ENCODE peak calls at places on chromosomes 4 and X, in eight cellular contexts. Y is K562; B is lower lobe of right lung; O is thoracic aorta; Z is Peyer's patch; F is CD8-positive, alpha-beta memory T cell; X is suprapubic skin; J is CD8-positive, alpha-beta T cell. K is an unnamed sample.

GRCh38 chrX:1554469-1555210 is 17.7 kb upstream of the P2RY8 start:
- DNase-seq in Y (no peak), B (no peak), O (no peak), Z (no peak), F (peak; percentile 82), X (peak; percentile 31), J (peak; percentile 69), K (peak; percentile 80)

GRCh38 chr4:152342293-152342692 is 193.6 kb downstream of the FBXW7 start:
- DNase-seq in Y (no peak), B (no peak), O (no peak), Z (no peak), F (no peak), X (no peak), J (no peak), K (no peak)

GRCh38 chr4:890036-890695 is 42.0 kb downstream of the GAK start:
- DNase-seq in Y (no peak), B (no peak), O (no peak), Z (no peak), F (no peak), X (no peak), J (no peak), K (no peak)

GRCh38 chr4:45147866-45148265 is 421.5 kb upstream of the GNPDA2 start:
- DNase-seq in Y (no peak), B (no peak), O (no peak), Z (no peak), F (no peak), X (no peak), J (no peak), K (no peak)

GRCh38 chrX:86946569-86946968 is 571.0 kb upstream of the KLHL4 start:
- DNase-seq in Y (peak; percentile 7), B (no peak), O (no peak), Z (no peak), F (no peak), X (no peak), J (no peak), K (no peak)

GRCh38 chrX:25020391-25021131 is 4.8 kb upstream of the ARX start:
- DNase-seq in Y (peak; percentile 78), B (no peak), O (no peak), Z (no peak), F (peak; percentile 18), X (no peak), J (peak; percentile 9), K (no peak)

GRCh38 chrX:3346436-3347329 is at the start of gene MXRA5:
- DNase-seq in Y (no peak), B (no peak), O (no peak), Z (no peak), F (no peak), X (no peak), J (no peak), K (no peak)

GRCh38 chr4:71732066-71732465 is 51.8 kb downstream of the GC start:
- DNase-seq in Y (no peak), B (no peak), O (no peak), Z (no peak), F (no peak), X (no peak), J (no peak), K (no peak)

GRCh38 chr4:110917835-110918234 is 295.0 kb upstream of the PITX2 start:
- DNase-seq in Y (no peak), B (no peak), O (no peak), Z (no peak), F (no peak), X (no peak), J (no peak), K (no peak)

GRCh38 chrX:53686151-53686885 is at the start of gene HUWE1:
- DNase-seq in Y (peak; percentile 72), B (peak; percentile 82), O (peak; percentile 8), Z (peak; percentile 78), F (peak; percentile 72), X (peak; percentile 88), J (peak; percentile 71), K (peak; percentile 72)

GRCh38 chr4:129821963-129822362 is 726.0 kb downstream of the C4orf33 start:
- DNase-seq in Y (no peak), B (no peak), O (no peak), Z (no peak), F (no peak), X (no peak), J (no peak), K (no peak)

GRCh38 chrX:56766554-56767412 is 37.7 kb downstream of the NBDY start:
- DNase-seq in Y (no peak), B (no peak), O (no peak), Z (no peak), F (no peak), X (no peak), J (no peak), K (no peak)

GRCh38 chrX:41108007-41108683 is 22.9 kb downstream of the USP9X start:
- DNase-seq in Y (no peak), B (no peak), O (no peak), Z (no peak), F (no peak), X (no peak), J (no peak), K (no peak)

GRCh38 chrX:9847071-9847470 is 60.8 kb downstream of the SHROOM2 start:
- DNase-seq in Y (no peak), B (no peak), O (no peak), Z (no peak), F (no peak), X (no peak), J (no peak), K (no peak)

GRCh38 chrX:69088171-69088938 is 76.9 kb downstream of the PJA1 start:
- DNase-seq in Y (no peak), B (no peak), O (no peak), Z (no peak), F (no peak), X (no peak), J (no peak), K (no peak)

DNA sequence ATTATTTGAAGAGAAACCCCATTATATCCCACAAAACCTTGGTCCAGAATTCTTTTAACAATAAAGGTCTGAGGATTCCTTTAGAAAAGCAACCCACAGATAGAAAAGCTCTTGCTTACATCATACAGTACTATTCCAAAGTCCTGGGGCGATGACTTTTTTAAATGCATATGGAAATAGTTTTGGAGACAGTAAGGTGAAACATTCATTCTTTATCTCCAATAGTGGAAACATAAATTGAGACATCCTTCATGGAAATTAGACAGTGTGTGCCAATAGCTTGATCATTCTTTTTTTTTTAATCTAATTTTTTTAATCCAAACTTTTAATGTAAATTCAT is 85.7 kb upstream of the UCP1 start:
- DNase-seq in Y (no peak), B (no peak), O (no peak), Z (no peak), F (no peak), X (no peak), J (no peak), K (no peak)
- H3K27ac ChIP-seq in Y (no peak overlapping the region), B (no peak overlapping the region), O (no peak overlapping the region), Z (no peak overlapping the region), F (no peak overlapping the region), X (no peak overlapping the region), J (no peak overlapping the region), K (no peak overlapping the region)

GRCh38 chr4:155578219-155578618 is 88.4 kb upstream of the GUCY1A1 start:
- DNase-seq in Y (no peak), B (no peak), O (no peak), Z (no peak), F (no peak), X (no peak), J (no peak), K (no peak)

GRCh38 chr4:155578726-155579385 is 87.8 kb upstream of the GUCY1A1 start:
- DNase-seq in Y (no peak), B (no peak), O (no peak), Z (no peak), F (no peak), X (no peak), J (no peak), K (no peak)

GRCh38 chr4:155587766-155588165 is 78.9 kb upstream of the GUCY1A1 start:
- DNase-seq in Y (no peak), B (no peak), O (no peak), Z (no peak), F (no peak), X (no peak), J (no peak), K (no peak)

GRCh38 chr4:155582971-155583437 is 83.6 kb upstream of the GUCY1A1 start:
- DNase-seq in Y (no peak), B (no peak), O (no peak), Z (no peak), F (no peak), X (no peak), J (no peak), K (no peak)

GRCh38 chr4:155582031-155582430 is 84.6 kb upstream of the GUCY1A1 start:
- DNase-seq in Y (no peak), B (no peak), O (no peak), Z (no peak), F (no peak), X (no peak), J (no peak), K (no peak)
- H3K4me1 ChIP-seq in Y (no peaks in the 10 kb centered on the region), B (peaks cover 11% of the 10 kb centered on the region), O (peaks cover 21% of the 10 kb centered on the region), Z (no peaks in the 10 kb centered on the region), F (no peaks in the 10 kb centered on the region), X (peaks cover 4% of the 10 kb centered on the region), J (no peaks in the 10 kb centered on the region), K (no peaks in the 10 kb centered on the region)

GRCh38 chrX:16867947-16868346 is 2.2 kb downstream of the RBBP7 start:
- DNase-seq in Y (no peak), B (no peak), O (no peak), Z (no peak), F (no peak), X (no peak), J (no peak), K (no peak)

DNA sequence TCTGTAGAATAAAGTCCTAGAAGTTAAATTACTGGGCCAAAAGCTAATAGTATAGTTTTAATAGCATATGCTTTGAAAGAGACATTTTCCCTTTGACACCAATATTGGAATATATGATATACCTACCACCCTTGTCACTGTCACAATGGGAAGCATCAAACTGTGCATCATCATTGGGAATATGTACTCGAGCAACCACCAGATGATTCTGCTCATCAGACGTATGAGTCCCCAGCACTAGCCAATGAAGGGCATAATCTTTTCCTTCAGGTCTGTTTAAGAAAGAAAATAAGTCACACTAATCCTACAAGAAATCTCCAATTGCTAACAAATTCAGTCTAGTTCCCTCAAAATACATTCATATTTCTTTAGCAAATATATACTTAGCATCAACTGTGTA is 7.3 kb downstream of the RBBP7 start:
- DNase-seq in Y (no peak), B (no peak), O (no peak), Z (no peak), F (no peak), X (no peak), J (no peak), K (no peak)
- H3K36me3 ChIP-seq in Y (peaks cover 87% of the 10 kb centered on the region), B (peaks cover 33% of the 10 kb centered on the region), O (peaks cover 2% of the 10 kb centered on the region), Z (no peaks in the 10 kb centered on the region), F (peaks cover 13% of the 10 kb centered on the region), X (peaks cover 6% of the 10 kb centered on the region), J (peaks cover 13% of the 10 kb centered on the region), K (no peaks in the 10 kb centered on the region)

GRCh38 chrX:54921427-54922021 is 900 bp downstream of the TRO start:
- DNase-seq in Y (no peak), B (no peak), O (no peak), Z (no peak), F (peak; percentile 5), X (no peak), J (peak; percentile 26), K (peak; percentile 20)

GRCh38 chrX:54923376-54923775 is 2.8 kb downstream of the TRO start:
- DNase-seq in Y (no peak), B (no peak), O (no peak), Z (no peak), F (no peak), X (no peak), J (no peak), K (no peak)

GRCh38 chrX:54922547-54922946 is 1.9 kb downstream of the TRO start:
- DNase-seq in Y (no peak), B (no peak), O (no peak), Z (no peak), F (no peak), X (no peak), J (no peak), K (no peak)

GRCh38 chrX:54920610-54921426 is at the start of gene TRO:
- DNase-seq in Y (no peak), B (no peak), O (no peak), Z (no peak), F (no peak), X (no peak), J (no peak), K (no peak)
- H3K27ac ChIP-seq in Y (no peak within 1 kb of the TSS), B (no peak within 1 kb of the TSS), O (no peak within 1 kb of the TSS), Z (no peak within 1 kb of the TSS), F (no peak within 1 kb of the TSS), X (no peak within 1 kb of the TSS), J (no peak within 1 kb of the TSS), K (peak within 1 kb of the TSS; percentile 42)